ENCODE peak calls at places on chromosome 16, in ten cellular contexts. K is tibial nerve, N is psoas muscle, A is cardiac muscle cell, U is GM23338, W is mammary epithelial cell, P is HL-60, Q is heart right ventricle, T is testis, O is esophagus squamous epithelium. J is an unnamed sample.

GRCh38 chr16:81752225-81752875 is 26.7 kb upstream of the PLCG2 start:
- DNase-seq in K (no peak), N (peak; percentile 71), A (peak; percentile 41), U (peak; percentile 20), W (no peak), P (peak; percentile 46), Q (peak; percentile 56), T (peak; percentile 43), O (peak; percentile 38), J (no peak)

GRCh38 chr16:23408242-23409201 is 44.5 kb downstream of the COG7 start:
- DNase-seq in K (peak; percentile 27), N (peak; percentile 75), A (peak; percentile 54), U (peak; percentile 16), W (no peak), P (no peak), Q (peak; percentile 38), T (no peak), O (no peak), J (peak; percentile 24)

GRCh38 chr16:89828199-89828869 is at the start of gene SPIRE2:
- DNase-seq in K (peak; percentile 38), N (peak; percentile 84), A (peak; percentile 84), U (peak; percentile 87), W (peak; percentile 58), P (peak; percentile 38), Q (peak; percentile 82), T (peak; percentile 74), O (no peak), J (no peak)

GRCh38 chr16:54178491-54178976 is 108.1 kb downstream of the IRX3 start:
- DNase-seq in K (no peak), N (no peak), A (no peak), U (no peak), W (no peak), P (no peak), Q (no peak), T (no peak), O (no peak), J (no peak)

GRCh38 chr16:27195068-27195741 is 8.1 kb upstream of the KDM8 start:
- DNase-seq in K (no peak), N (no peak), A (no peak), U (no peak), W (peak; percentile 72), P (no peak), Q (no peak), T (no peak), O (no peak), J (peak; percentile 83)

GRCh38 chr16:35744084-35744483 is 2284.7 kb downstream of the TP53TG3F start:
- DNase-seq in K (no peak), N (no peak), A (no peak), U (no peak), W (no peak), P (no peak), Q (no peak), T (no peak), O (no peak), J (no peak)

GRCh38 chr16:88710556-88710955 is 4.3 kb downstream of the CTU2 start:
- DNase-seq in K (no peak), N (no peak), A (no peak), U (no peak), W (no peak), P (no peak), Q (no peak), T (no peak), O (no peak), J (no peak)

GRCh38 chr16:75262104-75262799 is 10.8 kb upstream of the BCAR1 start:
- DNase-seq in K (no peak), N (peak; percentile 71), A (peak; percentile 65), U (no peak), W (no peak), P (no peak), Q (peak; percentile 51), T (no peak), O (no peak), J (no peak)

GRCh38 chr16:20801278-20801677 is 5.0 kb downstream of the ERI2 start:
- DNase-seq in K (no peak), N (no peak), A (no peak), U (no peak), W (no peak), P (no peak), Q (no peak), T (no peak), O (no peak), J (no peak)

GRCh38 chr16:20803192-20803560 is 3.1 kb downstream of the ERI2 start:
- DNase-seq in K (no peak), N (no peak), A (no peak), U (no peak), W (peak; percentile 11), P (no peak), Q (no peak), T (no peak), O (no peak), J (no peak)

GRCh38 chr16:20803561-20804214 is 2.6 kb downstream of the ERI2 start:
- DNase-seq in K (no peak), N (no peak), A (no peak), U (no peak), W (no peak), P (no peak), Q (no peak), T (no peak), O (no peak), J (no peak)

GRCh38 chr16:20798364-20798763 is 7.9 kb downstream of the ERI2 start:
- DNase-seq in K (no peak), N (no peak), A (no peak), U (no peak), W (peak; percentile 44), P (no peak), Q (no peak), T (no peak), O (no peak), J (peak; percentile 25)

GRCh38 chr16:20799599-20799998 is 6.7 kb downstream of the ERI2 start:
- DNase-seq in K (no peak), N (no peak), A (peak; percentile 46), U (peak; percentile 53), W (no peak), P (no peak), Q (no peak), T (no peak), O (no peak), J (no peak)
- TF ChIP-seq CTCF in K (peak; percentile 59), N (peak; percentile 52), A (peak; percentile 55), U (peak; percentile 73), W (peak; percentile 60), P (peak; percentile 32), Q (peak; percentile 46), T (peak; percentile 60), O (peak; percentile 63), J (peak; percentile 57)

DNA sequence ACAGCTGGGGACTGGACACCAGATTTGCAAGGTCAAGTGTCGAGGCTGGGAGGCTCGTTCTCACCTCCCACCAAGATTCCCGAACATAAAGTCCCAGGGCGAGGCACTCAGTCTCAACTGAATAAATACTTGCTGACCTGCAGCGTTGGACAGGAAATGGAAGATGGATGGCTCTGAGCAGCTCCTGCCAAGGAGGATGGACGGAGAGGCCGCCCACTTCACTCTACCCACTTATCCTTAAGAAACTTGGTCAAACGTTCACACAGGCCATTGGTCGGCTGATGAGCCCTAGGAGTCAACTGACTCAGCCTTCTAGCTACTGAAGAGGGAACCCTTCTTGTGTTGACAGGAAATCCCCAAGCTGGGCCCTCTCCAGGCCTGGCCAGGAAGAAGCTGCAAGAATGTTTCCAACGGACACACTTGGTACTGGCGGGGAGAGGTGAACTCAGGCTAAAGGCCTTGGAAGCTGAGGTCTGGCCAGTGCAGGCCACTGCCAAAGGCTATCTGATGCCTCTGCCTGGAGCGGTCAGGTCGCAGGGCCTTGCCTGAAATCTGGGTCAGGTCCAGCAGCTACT is 50.0 kb downstream of the VAC14 start:
- DNase-seq in K (peak; percentile 73), N (peak; percentile 96), A (peak; percentile 98), U (no peak), W (no peak), P (peak; percentile 32), Q (peak; percentile 69), T (peak; percentile 89), O (no peak), J (no peak)
- H3K27ac ChIP-seq in K (peak overlapping the region; percentile 71), N (peak overlapping the region; percentile 75), A (peak overlapping the region; percentile 63), U (no peak overlapping the region), W (no peak overlapping the region), P (peak overlapping the region; percentile 91), Q (peak overlapping the region; percentile 75), T (peak overlapping the region; percentile 55), O (peak overlapping the region; percentile 66), J (no peak overlapping the region)

DNA sequence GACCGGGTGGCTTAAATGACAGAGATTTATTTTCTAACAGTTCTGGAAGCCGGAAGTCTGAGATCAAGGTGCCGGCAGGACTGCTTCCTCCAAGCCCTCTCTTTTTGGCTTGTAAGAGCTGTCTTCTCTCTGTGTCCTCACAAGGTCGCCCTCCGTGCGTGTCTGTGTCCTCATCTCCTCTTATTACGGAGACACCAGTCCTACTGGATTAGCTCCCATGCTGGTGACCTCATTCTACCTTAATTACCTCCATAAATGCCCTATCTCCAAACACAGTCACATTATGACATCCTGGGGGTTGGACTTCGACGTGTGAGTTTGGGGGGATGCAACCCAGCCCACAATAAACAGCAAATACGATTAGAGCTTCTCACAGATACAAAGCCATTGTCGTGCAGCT is 161.5 kb downstream of the FOXL1 start:
- DNase-seq in K (no peak), N (peak; percentile 12), A (no peak), U (no peak), W (no peak), P (no peak), Q (no peak), T (no peak), O (no peak), J (no peak)
- TF ChIP-seq CTCF in K (no peak), N (no peak), A (no peak), U (no peak), W (no peak), P (no peak), Q (no peak), T (no peak), O (no peak), J (no peak)

GRCh38 chr16:8863594-8864424 is 5.0 kb downstream of the CARHSP1 start:
- DNase-seq in K (peak; percentile 33), N (peak; percentile 71), A (no peak), U (peak; percentile 51), W (no peak), P (no peak), Q (peak; percentile 54), T (peak; percentile 93), O (no peak), J (peak; percentile 66)

GRCh38 chr16:8864480-8864879 is 4.3 kb downstream of the CARHSP1 start:
- DNase-seq in K (no peak), N (no peak), A (no peak), U (no peak), W (no peak), P (no peak), Q (peak; percentile 52), T (no peak), O (no peak), J (no peak)

GRCh38 chr16:8866884-8867482 is 1.8 kb downstream of the CARHSP1 start:
- DNase-seq in K (no peak), N (no peak), A (no peak), U (no peak), W (no peak), P (no peak), Q (no peak), T (no peak), O (no peak), J (no peak)

GRCh38 chr16:8866118-8866883 is 2.5 kb downstream of the CARHSP1 start:
- DNase-seq in K (peak; percentile 43), N (peak; percentile 73), A (peak; percentile 77), U (peak; percentile 97), W (no peak), P (no peak), Q (peak; percentile 52), T (peak; percentile 84), O (no peak), J (no peak)

DNA sequence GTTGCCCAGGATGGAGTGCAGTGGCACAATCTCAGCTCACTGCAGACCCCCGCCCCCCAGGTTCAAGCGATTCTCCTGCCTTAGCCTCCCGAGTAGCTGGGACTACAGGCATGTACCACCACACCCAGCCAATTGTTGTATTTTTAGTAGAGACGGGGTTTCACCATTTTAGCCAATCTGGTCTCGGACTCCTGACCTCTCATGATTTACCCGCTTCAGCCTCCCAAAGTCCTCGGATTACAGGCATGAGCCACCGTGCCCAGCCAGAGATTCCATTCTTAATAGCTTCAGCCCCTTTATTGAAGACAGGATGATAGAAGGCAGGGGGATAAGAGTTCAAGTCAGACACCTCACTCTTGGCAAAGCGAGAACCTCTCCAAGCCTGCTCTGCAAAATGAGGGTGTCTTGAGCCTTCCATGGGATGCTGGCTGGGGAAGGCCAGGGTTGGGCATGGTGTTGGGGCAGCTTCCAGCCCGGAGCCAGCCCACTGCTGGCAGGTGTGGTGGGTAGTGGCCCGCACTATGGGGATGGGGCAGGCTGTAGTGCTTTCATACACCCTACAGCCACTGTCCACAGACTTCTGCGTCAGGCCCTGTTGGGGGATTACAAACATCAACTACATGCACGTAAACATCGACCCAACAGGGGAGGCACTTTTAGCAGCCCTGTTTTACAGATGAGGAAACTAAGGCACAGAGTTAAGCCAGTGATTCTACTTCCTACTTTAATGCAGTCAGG is 3.5 kb downstream of the CARHSP1 start:
- DNase-seq in K (no peak), N (no peak), A (no peak), U (no peak), W (no peak), P (no peak), Q (no peak), T (no peak), O (no peak), J (no peak)
- H3K27ac ChIP-seq in K (peak overlapping the region; percentile 89), N (no peak overlapping the region), A (peak overlapping the region; percentile 89), U (peak overlapping the region; percentile 95), W (no peak overlapping the region), P (no peak overlapping the region), Q (no peak overlapping the region), T (no peak overlapping the region), O (peak overlapping the region; percentile 36), J (no peak overlapping the region)

J was measured in foreskin keratinocyte.